ENCODE peak calls at places on chromosomes 2 and 18, in eight cellular contexts. J is AG09309, V is ELR, O is GF-D8, B is cardiac fibroblast, C is GM23248, N is retina, F is GM03348. R is an unnamed sample.

GRCh38 chr2:101120124-101120996 is 30.8 kb downstream of the TBC1D8 start:
- DNase-seq in V (peak), O (no peak), F (no peak), C (peak), N (no peak), J (no peak), B (peak), R (peak)

GRCh38 chr2:173830169-173830568 is 135.0 kb downstream of the SP3 start:
- DNase-seq in N (no peak), F (peak), B (peak), J (peak), V (no peak), C (peak), O (no peak), R (no peak)

GRCh38 chr18:63148449-63149199 is 170.9 kb downstream of the BCL2 start:
- DNase-seq in B (peak), C (peak), J (peak), F (peak), V (no peak), O (no peak), N (no peak), R (no peak)

GRCh38 chr18:50092250-50092780 is 102.6 kb downstream of the MYO5B start:
- DNase-seq in J (no peak), V (no peak), C (no peak), N (no peak), B (no peak), O (no peak), F (no peak), R (no peak)

GRCh38 chr2:85838181-85838580 is 50.6 kb downstream of the ST3GAL5 start:
- DNase-seq in J (no peak), V (peak), F (no peak), O (no peak), B (peak), C (no peak), N (no peak), R (no peak)

GRCh38 chr2:124333789-124334188 is 308.7 kb downstream of the CNTNAP5 start:
- DNase-seq in V (no peak), N (no peak), F (no peak), C (no peak), O (no peak), B (no peak), J (no peak), R (no peak)

GRCh38 chr2:238120463-238121298 is 17.8 kb upstream of the KLHL30 start:
- DNase-seq in B (peak), V (peak), F (no peak), O (no peak), J (no peak), N (peak), C (no peak), R (no peak)

GRCh38 chr2:17918789-17919188 is 40.3 kb downstream of the KCNS3 start:
- DNase-seq in B (no peak), O (no peak), N (no peak), J (no peak), V (no peak), C (no peak), F (no peak), R (no peak)

GRCh38 chr2:29166237-29166630 is 51.0 kb downstream of the CLIP4 start:
- DNase-seq in V (no peak), N (no peak), C (peak), F (peak), J (no peak), O (no peak), B (peak), R (no peak)

GRCh38 chr2:55136138-55136541 is 85.9 kb upstream of the RTN4 start:
- DNase-seq in F (no peak), N (no peak), C (no peak), B (no peak), V (no peak), J (no peak), O (no peak), R (no peak)

GRCh38 chr2:142483653-142484052 is 352.8 kb upstream of the LRP1B start:
- DNase-seq in B (no peak), C (no peak), O (no peak), N (no peak), J (no peak), V (no peak), F (no peak), R (no peak)

GRCh38 chr2:96637385-96638143 is 548 bp downstream of the KANSL3 start:
- DNase-seq in V (peak), O (peak), B (peak), N (no peak), C (peak), F (peak), J (peak), R (peak)

GRCh38 chr18:28147674-28148171 is 29.2 kb downstream of the CDH2 start:
- DNase-seq in J (peak), B (peak), V (no peak), N (peak), C (peak), O (peak), F (no peak), R (no peak)